ENCODE peak calls at places on chromosome 12, in eight cellular contexts. One of them, this sample, is unnamed.

GRCh38 chr12:54197037-54197909 is 8.5 kb upstream of the SMUG1 start:
- DNase-seq in stimulated activated CD8-positive, alpha-beta memory T cell treated with anti-CD3 and anti-CD28 coated beads, Interleukin-12 subunit alpha, Interleukin-12 subunit beta, amount 100 ng/mL, for 1 hour: no peak
- DNase-seq in naive thymus-derived CD8-positive, alpha-beta T cell: no peak
- DNase-seq in RWPE2: no peak
- DNase-seq in LoVo: no peak
- DNase-seq in C1 segment of cervical spinal cord: no peak
- DNase-seq in AG04450: no peak
- DNase-seq in A172: peak; percentile 42
- DNase-seq in this sample: no peak

GRCh38 chr12:130775953-130776856 is 60.1 kb upstream of the RIMBP2 start:
- DNase-seq in stimulated activated CD8-positive, alpha-beta memory T cell treated with anti-CD3 and anti-CD28 coated beads, Interleukin-12 subunit alpha, Interleukin-12 subunit beta, amount 100 ng/mL, for 1 hour: no peak
- DNase-seq in naive thymus-derived CD8-positive, alpha-beta T cell: no peak
- DNase-seq in RWPE2: no peak
- DNase-seq in LoVo: peak; percentile 45
- DNase-seq in C1 segment of cervical spinal cord: peak; percentile 7
- DNase-seq in AG04450: peak; percentile 72
- DNase-seq in A172: peak; percentile 78
- DNase-seq in this sample: peak; percentile 80

GRCh38 chr12:9133243-9133938 is 17.7 kb upstream of the A2M start:
- DNase-seq in stimulated activated CD8-positive, alpha-beta memory T cell treated with anti-CD3 and anti-CD28 coated beads, Interleukin-12 subunit alpha, Interleukin-12 subunit beta, amount 100 ng/mL, for 1 hour: no peak
- DNase-seq in naive thymus-derived CD8-positive, alpha-beta T cell: no peak
- DNase-seq in RWPE2: no peak
- DNase-seq in LoVo: no peak
- DNase-seq in C1 segment of cervical spinal cord: no peak
- DNase-seq in AG04450: no peak
- DNase-seq in A172: no peak
- DNase-seq in this sample: no peak

GRCh38 chr12:9115731-9116689 is at the start of gene A2M:
- DNase-seq in stimulated activated CD8-positive, alpha-beta memory T cell treated with anti-CD3 and anti-CD28 coated beads, Interleukin-12 subunit alpha, Interleukin-12 subunit beta, amount 100 ng/mL, for 1 hour: no peak
- DNase-seq in naive thymus-derived CD8-positive, alpha-beta T cell: no peak
- DNase-seq in RWPE2: no peak
- DNase-seq in LoVo: no peak
- DNase-seq in C1 segment of cervical spinal cord: no peak
- DNase-seq in AG04450: no peak
- DNase-seq in A172: no peak
- DNase-seq in this sample: no peak

GRCh38 chr12:31868980-31869379 is 90.2 kb upstream of the RESF1 start:
- DNase-seq in stimulated activated CD8-positive, alpha-beta memory T cell treated with anti-CD3 and anti-CD28 coated beads, Interleukin-12 subunit alpha, Interleukin-12 subunit beta, amount 100 ng/mL, for 1 hour: no peak
- DNase-seq in naive thymus-derived CD8-positive, alpha-beta T cell: no peak
- DNase-seq in RWPE2: peak; percentile 43
- DNase-seq in LoVo: peak; percentile 35
- DNase-seq in C1 segment of cervical spinal cord: no peak
- DNase-seq in AG04450: no peak
- DNase-seq in A172: peak; percentile 33
- DNase-seq in this sample: peak; percentile 21

GRCh38 chr12:54975875-54976274 is 8.7 kb downstream of the TESPA1 start:
- DNase-seq in stimulated activated CD8-positive, alpha-beta memory T cell treated with anti-CD3 and anti-CD28 coated beads, Interleukin-12 subunit alpha, Interleukin-12 subunit beta, amount 100 ng/mL, for 1 hour: no peak
- DNase-seq in naive thymus-derived CD8-positive, alpha-beta T cell: no peak
- DNase-seq in RWPE2: no peak
- DNase-seq in LoVo: no peak
- DNase-seq in C1 segment of cervical spinal cord: no peak
- DNase-seq in AG04450: no peak
- DNase-seq in A172: no peak
- DNase-seq in this sample: no peak

GRCh38 chr12:18250313-18250916 is 10.9 kb upstream of the PIK3C2G start:
- DNase-seq in stimulated activated CD8-positive, alpha-beta memory T cell treated with anti-CD3 and anti-CD28 coated beads, Interleukin-12 subunit alpha, Interleukin-12 subunit beta, amount 100 ng/mL, for 1 hour: no peak
- DNase-seq in naive thymus-derived CD8-positive, alpha-beta T cell: no peak
- DNase-seq in RWPE2: no peak
- DNase-seq in LoVo: peak; percentile 70
- DNase-seq in C1 segment of cervical spinal cord: peak; percentile 11
- DNase-seq in AG04450: peak; percentile 37
- DNase-seq in A172: peak; percentile 47
- DNase-seq in this sample: peak; percentile 50

GRCh38 chr12:112907415-112908157 is 824 bp downstream of the OAS1 start:
- DNase-seq in stimulated activated CD8-positive, alpha-beta memory T cell treated with anti-CD3 and anti-CD28 coated beads, Interleukin-12 subunit alpha, Interleukin-12 subunit beta, amount 100 ng/mL, for 1 hour: no peak
- DNase-seq in naive thymus-derived CD8-positive, alpha-beta T cell: no peak
- DNase-seq in RWPE2: no peak
- DNase-seq in LoVo: no peak
- DNase-seq in C1 segment of cervical spinal cord: no peak
- DNase-seq in AG04450: no peak
- DNase-seq in A172: no peak
- DNase-seq in this sample: no peak

GRCh38 chr12:97899956-97900355 is 437.4 kb downstream of the RMST start:
- DNase-seq in stimulated activated CD8-positive, alpha-beta memory T cell treated with anti-CD3 and anti-CD28 coated beads, Interleukin-12 subunit alpha, Interleukin-12 subunit beta, amount 100 ng/mL, for 1 hour: no peak
- DNase-seq in naive thymus-derived CD8-positive, alpha-beta T cell: no peak
- DNase-seq in RWPE2: no peak
- DNase-seq in LoVo: no peak
- DNase-seq in C1 segment of cervical spinal cord: no peak
- DNase-seq in AG04450: no peak
- DNase-seq in A172: no peak
- DNase-seq in this sample: no peak

GRCh38 chr12:124747426-124748161 is 116.1 kb downstream of the SCARB1 start:
- DNase-seq in stimulated activated CD8-positive, alpha-beta memory T cell treated with anti-CD3 and anti-CD28 coated beads, Interleukin-12 subunit alpha, Interleukin-12 subunit beta, amount 100 ng/mL, for 1 hour: no peak
- DNase-seq in naive thymus-derived CD8-positive, alpha-beta T cell: no peak
- DNase-seq in RWPE2: no peak
- DNase-seq in LoVo: peak; percentile 93
- DNase-seq in C1 segment of cervical spinal cord: no peak
- DNase-seq in AG04450: no peak
- DNase-seq in A172: peak; percentile 94
- DNase-seq in this sample: peak; percentile 89

This sample was measured in HT1080.